ENCODE peak calls at places on chromosomes 12 and 14, in eight cellular contexts. V is GM12878, Q is nephron progenitor cell, C is suprapubic skin, Z is Calu3, G is GM10248, Y is HCT116, U is tibial nerve. O is an unnamed sample.

GRCh38 chr14:100641274-100641860 is 54.1 kb upstream of the BEGAIN start:
- DNase-seq in V (no peak), Q (no peak), C (no peak), Z (no peak), G (no peak), Y (no peak), U (no peak), O (no peak)

GRCh38 chr12:102169922-102170698 is 27.5 kb downstream of the PMCH start:
- DNase-seq in V (no peak), Q (peak; percentile 8), C (no peak), Z (peak; percentile 20), G (peak; percentile 22), Y (peak; percentile 4), U (no peak), O (no peak)

GRCh38 chr12:114306646-114307045 is 99.3 kb downstream of the TBX5 start:
- DNase-seq in V (no peak), Q (no peak), C (no peak), Z (no peak), G (no peak), Y (no peak), U (no peak), O (no peak)

GRCh38 chr12:98838282-98838681 is 193.2 kb downstream of the APAF1 start:
- DNase-seq in V (no peak), Q (no peak), C (no peak), Z (no peak), G (no peak), Y (no peak), U (no peak), O (no peak)

GRCh38 chr12:1801285-1801975 is 18.9 kb upstream of the LRTM2 start:
- DNase-seq in V (no peak), Q (no peak), C (peak; percentile 69), Z (no peak), G (no peak), Y (no peak), U (peak; percentile 9), O (no peak)

GRCh38 chr12:11749943-11750690 is 100.6 kb downstream of the ETV6 start:
- DNase-seq in V (peak; percentile 87), Q (no peak), C (no peak), Z (no peak), G (peak; percentile 56), Y (no peak), U (no peak), O (no peak)

GRCh38 chr12:120677765-120678473 is 9.0 kb upstream of the MLEC start:
- DNase-seq in V (peak; percentile 82), Q (no peak), C (no peak), Z (no peak), G (peak; percentile 64), Y (no peak), U (no peak), O (no peak)

GRCh38 chr12:57772429-57773322 is at the start of gene EEF1AKMT3:
- DNase-seq in V (no peak), Q (peak; percentile 69), C (peak; percentile 80), Z (peak; percentile 70), G (peak; percentile 57), Y (no peak), U (no peak), O (peak; percentile 72)

GRCh38 chr14:85308531-85309300 is 221.2 kb upstream of the FLRT2 start:
- DNase-seq in V (no peak), Q (no peak), C (no peak), Z (no peak), G (no peak), Y (no peak), U (no peak), O (peak; percentile 67)

GRCh38 chr12:54634795-54635194 is at the start of gene LACRT:
- DNase-seq in V (no peak), Q (no peak), C (peak; percentile 8), Z (no peak), G (no peak), Y (no peak), U (no peak), O (no peak)

GRCh38 chr12:54631551-54631950 is 3.1 kb downstream of the LACRT start:
- DNase-seq in V (no peak), Q (no peak), C (no peak), Z (no peak), G (no peak), Y (no peak), U (no peak), O (no peak)

GRCh38 chr12:54629925-54630324 is 4.8 kb downstream of the LACRT start:
- DNase-seq in V (no peak), Q (no peak), C (peak; percentile 24), Z (no peak), G (no peak), Y (no peak), U (no peak), O (no peak)

GRCh38 chr12:54628186-54628846 is 6.4 kb downstream of the LACRT start:
- DNase-seq in V (no peak), Q (no peak), C (peak; percentile 31), Z (no peak), G (no peak), Y (no peak), U (no peak), O (no peak)

DNA sequence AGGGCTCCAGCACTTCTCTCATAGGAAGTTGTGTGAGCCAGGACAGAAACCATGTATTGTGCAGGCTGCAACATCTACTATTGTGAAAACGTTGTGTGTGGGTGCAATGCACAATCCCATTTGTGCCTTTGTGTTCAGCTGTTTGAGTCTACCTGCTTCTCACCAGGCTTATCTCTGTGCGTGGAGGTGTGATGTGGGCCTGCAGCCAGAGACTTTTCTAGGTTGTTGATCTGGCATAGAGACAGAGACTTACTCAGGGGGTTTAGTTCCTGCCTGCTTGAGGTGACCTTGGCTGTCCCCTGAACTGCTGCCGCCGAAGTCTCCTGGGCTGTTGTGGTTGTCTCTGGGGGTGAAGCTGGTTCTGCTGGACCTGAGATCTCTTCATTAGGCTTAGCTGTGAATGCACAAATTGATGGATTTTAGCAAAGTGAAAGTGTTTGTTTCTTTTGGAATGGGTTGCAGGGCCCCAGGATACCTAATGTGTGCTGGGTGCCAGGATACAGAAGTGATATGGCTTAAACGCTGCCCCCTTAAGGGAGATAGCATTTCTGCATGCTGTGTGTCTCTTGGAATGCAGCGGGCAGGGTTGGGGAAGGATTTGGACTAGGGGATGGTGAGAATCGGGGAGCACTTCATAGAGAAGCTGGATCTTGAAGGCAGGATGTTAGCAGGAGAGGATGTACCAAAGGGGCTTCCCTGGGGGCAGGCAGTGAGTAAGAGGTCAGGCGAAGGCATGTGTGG is 2.5 kb downstream of the LACRT start:
- DNase-seq in V (no peak), Q (no peak), C (peak; percentile 43), Z (no peak), G (no peak), Y (no peak), U (no peak), O (no peak)
- TF ChIP-seq CTCF in V (no peak), Q (no peak), C (no peak), Z (no peak), G (no peak), Y (peak; percentile 53), U (no peak), O (peak; percentile 9)

DNA sequence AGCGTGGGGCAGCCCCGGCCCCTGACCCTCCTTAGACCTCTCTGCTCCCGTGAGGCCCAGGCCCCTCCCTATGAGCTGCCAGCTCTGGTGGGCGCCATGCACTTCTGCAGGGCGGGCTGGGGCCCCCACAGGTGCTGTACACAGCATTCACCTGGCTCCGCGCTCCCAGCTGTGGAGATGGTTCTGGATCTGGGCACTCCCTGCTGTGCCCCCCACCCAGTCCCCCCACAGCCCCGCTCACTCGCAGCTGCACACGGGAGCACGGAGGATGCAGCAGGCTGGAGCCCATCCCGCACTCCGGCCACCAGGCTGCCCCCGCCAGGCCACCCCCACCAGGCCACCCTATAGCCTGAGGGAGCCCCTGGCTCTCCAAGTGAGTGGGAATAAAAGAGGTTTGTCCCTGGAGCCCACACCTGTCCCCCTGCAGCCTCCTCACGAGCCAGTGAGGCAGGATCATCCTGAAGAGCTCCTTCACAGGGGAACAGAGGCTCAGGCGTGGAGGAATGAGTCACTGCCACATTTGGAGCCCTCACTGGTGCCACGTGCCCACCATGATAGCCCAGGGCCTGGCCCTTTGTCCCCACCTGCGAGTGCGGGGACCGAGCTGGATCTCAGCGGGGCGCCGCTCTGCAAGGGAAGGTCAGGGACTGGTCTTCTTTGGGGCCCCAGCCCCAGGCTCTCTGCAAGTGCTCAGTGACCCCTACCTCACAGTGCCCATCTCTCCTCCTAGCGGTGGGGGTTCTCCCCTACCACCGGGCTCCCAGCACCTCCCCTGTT is 1.9 kb downstream of the ADSS1 start:
- DNase-seq in V (no peak), Q (no peak), C (no peak), Z (no peak), G (no peak), Y (no peak), U (no peak), O (no peak)
- TF ChIP-seq CTCF in V (no peak), Q (no peak), C (no peak), Z (peak; percentile 16), G (no peak), Y (no peak), U (no peak), O (peak; percentile 10)

GRCh38 chr14:104224516-104225281 is 86.3 kb downstream of the KIF26A start:
- DNase-seq in V (no peak), Q (peak; percentile 75), C (no peak), Z (no peak), G (peak; percentile 52), Y (no peak), U (no peak), O (peak; percentile 47)
- TF ChIP-seq CTCF in V (peak; percentile 47), Q (peak; percentile 65), C (no peak), Z (no peak), G (peak; percentile 35), Y (peak; percentile 59), U (no peak), O (peak; percentile 65)

GRCh38 chr14:99393059-99393655 is 87.5 kb downstream of the SETD3 start:
- DNase-seq in V (no peak), Q (peak; percentile 58), C (no peak), Z (peak; percentile 63), G (peak; percentile 67), Y (peak; percentile 15), U (no peak), O (peak; percentile 68)

GRCh38 chr14:99388286-99388685 is 92.4 kb downstream of the SETD3 start:
- DNase-seq in V (no peak), Q (no peak), C (no peak), Z (no peak), G (no peak), Y (no peak), U (no peak), O (no peak)

GRCh38 chr14:99391671-99392070 is 89.0 kb downstream of the SETD3 start:
- DNase-seq in V (no peak), Q (no peak), C (no peak), Z (no peak), G (no peak), Y (no peak), U (no peak), O (no peak)

GRCh38 chr14:99387880-99388279 is 92.8 kb downstream of the SETD3 start:
- DNase-seq in V (no peak), Q (no peak), C (no peak), Z (no peak), G (no peak), Y (no peak), U (no peak), O (no peak)

DNA sequence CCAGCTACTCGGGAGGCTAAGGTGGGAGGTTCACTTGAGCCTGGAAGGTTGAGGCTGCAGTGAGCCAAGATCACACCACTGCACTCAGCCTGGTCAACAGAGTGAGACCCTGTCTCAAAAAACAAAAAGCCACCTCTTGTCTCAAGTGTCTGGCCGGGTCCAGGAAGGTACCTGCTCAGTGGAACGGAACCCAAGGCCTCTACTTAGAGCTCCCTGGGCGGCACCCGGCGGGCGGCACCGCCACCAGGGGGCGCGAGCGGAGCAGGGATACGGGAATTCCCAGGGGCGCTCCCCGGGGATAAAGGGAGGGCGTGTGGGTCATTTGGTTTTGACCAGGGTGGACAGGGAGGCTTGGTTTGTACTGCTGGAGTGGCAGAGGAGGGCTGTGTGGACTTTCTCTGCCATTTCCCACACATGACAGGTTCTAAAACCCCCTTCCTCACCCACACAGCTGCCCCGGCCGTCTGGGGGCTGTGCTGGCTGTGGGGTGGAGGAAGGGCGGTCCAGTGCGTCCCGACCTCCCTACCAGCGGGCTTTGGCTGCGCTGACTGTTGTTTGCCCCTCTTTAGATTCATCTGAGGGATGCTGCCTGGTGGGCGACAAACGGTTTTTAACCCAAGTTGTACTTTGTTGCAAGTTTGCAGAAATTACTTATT is 91.4 kb downstream of the SETD3 start:
- DNase-seq in V (no peak), Q (peak; percentile 74), C (no peak), Z (peak; percentile 82), G (peak; percentile 76), Y (peak; percentile 16), U (no peak), O (peak; percentile 40)
- TF ChIP-seq CTCF in V (peak; percentile 62), Q (peak; percentile 74), C (peak; percentile 18), Z (peak; percentile 74), G (peak; percentile 73), Y (peak; percentile 93), U (peak; percentile 50), O (peak; percentile 72)

O was measured in glutamatergic neuron.